ENCODE peak calls at places on chromosome 3, in five cellular contexts. G is breast epithelium, T is SK-N-SH, U is H1, C is GM12878. X is an unnamed sample.

GRCh38 chr3:124064050-124064449 is 72.1 kb upstream of the ROPN1 start:
- DNase-seq in T (peak; percentile 42), U (no peak), C (no peak), G (no peak), X (no peak)

GRCh38 chr3:72505539-72506430 is 342.5 kb downstream of the SHQ1 start:
- DNase-seq in T (no peak), G (no peak), U (no peak), C (no peak), X (no peak)

GRCh38 chr3:134080761-134081160 is 51.0 kb upstream of the SLCO2A1 start:
- DNase-seq in G (no peak), U (no peak), T (no peak), C (no peak), X (no peak)

GRCh38 chr3:10187295-10187876 is 22.7 kb downstream of the IRAK2 start:
- DNase-seq in T (no peak), G (no peak), C (no peak), U (no peak), X (no peak)

GRCh38 chr3:101695779-101696372 is 9.4 kb upstream of the RPL24 start:
- DNase-seq in T (peak; percentile 33), C (no peak), U (no peak), G (no peak), X (no peak)

GRCh38 chr3:169026543-169027181 is 636.9 kb downstream of the MECOM start:
- DNase-seq in T (no peak), C (no peak), G (no peak), U (no peak), X (no peak)

GRCh38 chr3:2765002-2765579 is 345.1 kb downstream of the IL5RA start:
- DNase-seq in C (no peak), T (peak; percentile 53), G (no peak), U (no peak), X (no peak)

GRCh38 chr3:194758716-194759115 is 73.0 kb downstream of the FAM43A start:
- DNase-seq in G (no peak), T (no peak), C (no peak), U (no peak), X (no peak)

GRCh38 chr3:189573004-189573403 is 58.2 kb upstream of the TP63 start:
- DNase-seq in U (no peak), C (peak; percentile 39), G (no peak), T (no peak), X (no peak)

GRCh38 chr3:13550257-13550693 is 1.4 kb downstream of the FBLN2 start:
- DNase-seq in T (no peak), C (no peak), G (no peak), U (no peak), X (no peak)

GRCh38 chr3:30692498-30693130 is 86.2 kb downstream of the TGFBR2 start:
- DNase-seq in U (no peak), G (no peak), C (no peak), T (no peak), X (no peak)
- H3K27ac ChIP-seq in U (no peak overlapping the region), G (no peak overlapping the region), C (no peak overlapping the region), T (no peak overlapping the region), X (peak overlapping the region; percentile 78)

DNA sequence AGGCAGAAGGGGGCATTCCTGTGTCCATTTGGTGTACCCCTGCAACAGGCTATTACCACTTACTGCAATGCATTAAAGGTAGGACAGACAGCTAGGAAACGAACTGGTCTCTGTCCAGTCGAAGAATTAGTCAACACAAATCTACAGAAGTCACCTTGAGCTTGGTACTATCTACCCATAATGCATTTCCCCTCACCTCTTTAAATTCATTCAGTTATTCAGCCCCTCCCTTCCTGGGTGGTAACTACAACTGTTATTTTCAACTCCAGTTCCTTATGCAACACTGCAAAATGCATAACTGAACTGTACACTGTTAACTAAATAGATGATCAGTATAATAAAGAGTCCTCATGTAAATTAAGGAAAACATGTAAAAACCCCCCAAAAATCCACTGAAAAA is 77.6 kb downstream of the MAGI1 start:
- DNase-seq in C (no peak), T (no peak), G (no peak), U (no peak), X (no peak)
- H3K4me1 ChIP-seq in C (no peaks in the 10 kb centered on the region), T (no peaks in the 10 kb centered on the region), G (no peaks in the 10 kb centered on the region), U (peaks cover 4% of the 10 kb centered on the region), X (no peaks in the 10 kb centered on the region)

GRCh38 chr3:78645628-78646310 is 1122.0 kb downstream of the ROBO1 start:
- DNase-seq in G (no peak), T (peak; percentile 36), C (peak; percentile 39), U (peak; percentile 23), X (no peak)
- TF ChIP-seq POLR2AphosphoS5 in G (no peak), T (no peak), C (no peak), U (no peak), X (no peak)

GRCh38 chr3:11238880-11239279 is 33.3 kb upstream of the ATG7 start:
- DNase-seq in G (no peak), U (no peak), C (no peak), T (no peak), X (no peak)

GRCh38 chr3:11240496-11240895 is 31.7 kb upstream of the ATG7 start:
- DNase-seq in G (no peak), C (no peak), T (no peak), U (no peak), X (no peak)

GRCh38 chr3:11239796-11240195 is 32.4 kb upstream of the ATG7 start:
- DNase-seq in T (no peak), G (no peak), C (no peak), U (no peak), X (no peak)

GRCh38 chr3:11236588-11237461 is 35.4 kb upstream of the ATG7 start:
- DNase-seq in C (no peak), T (peak; percentile 70), G (peak; percentile 46), U (peak; percentile 39), X (no peak)

DNA sequence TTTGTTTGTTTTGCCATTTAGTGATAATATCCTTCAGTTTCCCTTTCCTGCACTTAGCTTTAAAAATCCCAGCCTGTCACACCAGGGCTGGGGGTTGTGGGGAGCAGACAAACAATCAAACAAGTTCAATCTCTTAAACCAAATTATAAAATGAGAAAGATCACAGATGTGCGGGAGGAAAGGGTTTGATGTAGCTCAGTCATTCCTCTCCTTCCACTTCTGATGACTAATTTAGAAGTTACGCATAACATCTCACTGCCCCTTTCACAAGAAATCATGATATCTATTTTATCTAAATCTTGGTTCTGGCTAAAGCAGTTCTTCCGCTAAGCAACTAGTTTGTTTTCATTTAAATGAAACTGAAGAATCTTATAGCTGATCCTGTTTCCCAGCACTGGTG is 34.1 kb upstream of the ATG7 start:
- DNase-seq in U (no peak), T (no peak), G (no peak), C (no peak), X (no peak)
- H3K27ac ChIP-seq in U (no peak overlapping the region), T (peak overlapping the region; percentile 72), G (no peak overlapping the region), C (no peak overlapping the region), X (no peak overlapping the region)

GRCh38 chr3:114867359-114867758 is 279.7 kb downstream of the ZBTB20 start:
- DNase-seq in T (no peak), C (no peak), G (no peak), U (no peak), X (no peak)
- H3K4me1 ChIP-seq in T (no peaks in the 10 kb centered on the region), C (no peaks in the 10 kb centered on the region), G (peaks cover 7% of the 10 kb centered on the region), U (no peaks in the 10 kb centered on the region), X (peaks cover 15% of the 10 kb centered on the region)

DNA sequence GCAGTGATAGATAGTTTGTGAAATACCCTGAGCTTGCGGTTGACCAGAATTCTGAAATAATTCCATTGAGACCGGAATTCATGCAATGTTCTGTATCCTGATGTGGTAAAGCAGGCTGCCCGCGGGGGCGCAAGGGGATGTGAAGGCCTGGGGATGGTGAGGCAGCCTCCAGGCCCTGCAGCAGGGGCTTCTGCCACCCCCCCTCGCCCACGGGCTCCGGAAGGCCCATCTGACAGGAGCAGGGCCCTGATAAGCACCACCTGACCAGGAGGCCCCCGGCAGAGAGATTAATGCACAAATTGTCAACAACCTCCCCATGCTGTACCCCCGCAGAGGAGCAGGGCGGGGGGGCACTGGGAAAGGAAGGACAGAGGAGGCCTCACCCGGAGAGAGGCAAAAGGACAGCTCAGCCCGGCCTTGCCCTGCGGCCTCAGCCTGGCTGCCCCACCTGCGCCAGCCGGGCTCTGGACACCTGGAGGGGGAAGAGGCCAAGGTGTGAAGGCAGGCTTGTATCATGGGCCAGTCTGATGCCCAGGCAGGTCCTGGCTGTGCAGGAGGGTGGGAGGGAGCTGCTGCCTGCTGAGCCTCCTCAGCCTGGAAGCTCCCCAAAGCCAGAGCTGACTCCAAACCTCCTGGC is 46.7 kb downstream of the RPN1 start:
- DNase-seq in T (no peak), G (no peak), C (no peak), U (no peak), X (no peak)
- TF ChIP-seq POLR2AphosphoS5 in T (no peak), G (no peak), C (no peak), U (no peak), X (no peak)

GRCh38 chr3:183636221-183637105 is 1.0 kb downstream of the KLHL24 start:
- DNase-seq in G (peak; percentile 95), U (peak; percentile 93), C (peak; percentile 75), T (peak; percentile 92), X (peak; percentile 98)

GRCh38 chr3:183637106-183637486 is 1.7 kb downstream of the KLHL24 start:
- DNase-seq in T (no peak), C (no peak), U (no peak), G (no peak), X (no peak)

GRCh38 chr3:183635107-183635430 is 354 bp upstream of the KLHL24 start:
- DNase-seq in U (no peak), C (no peak), T (no peak), G (no peak), X (no peak)

GRCh38 chr3:183635431-183636220 is at the start of gene KLHL24:
- DNase-seq in C (peak; percentile 60), G (peak; percentile 93), T (peak; percentile 92), U (peak; percentile 64), X (peak; percentile 96)

DNA sequence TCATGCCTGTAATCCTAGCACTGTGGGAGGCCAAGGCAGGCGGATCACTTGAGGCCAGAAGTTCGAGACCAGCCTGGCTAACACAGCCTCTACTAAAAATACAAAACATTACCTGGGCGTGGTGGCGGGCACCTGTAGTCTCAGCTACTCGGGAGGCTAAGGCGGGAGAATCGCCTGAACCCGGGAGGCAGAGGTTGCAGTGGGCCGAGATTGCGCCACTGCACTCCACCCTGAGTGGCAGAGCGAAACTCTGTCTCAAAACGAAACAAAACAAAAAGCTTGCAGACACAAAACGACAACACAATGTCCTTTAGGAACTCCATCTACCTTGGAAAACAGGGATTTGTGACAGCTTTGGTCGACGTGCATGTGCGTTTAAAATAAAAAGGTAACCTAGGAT is 716 bp upstream of the KLHL24 start:
- DNase-seq in T (no peak), U (no peak), C (no peak), G (no peak), X (no peak)
- H3K27ac ChIP-seq in T (no peak overlapping the region), U (no peak overlapping the region), C (no peak overlapping the region), G (peak overlapping the region; percentile 100), X (peak overlapping the region; percentile 95)

DNA sequence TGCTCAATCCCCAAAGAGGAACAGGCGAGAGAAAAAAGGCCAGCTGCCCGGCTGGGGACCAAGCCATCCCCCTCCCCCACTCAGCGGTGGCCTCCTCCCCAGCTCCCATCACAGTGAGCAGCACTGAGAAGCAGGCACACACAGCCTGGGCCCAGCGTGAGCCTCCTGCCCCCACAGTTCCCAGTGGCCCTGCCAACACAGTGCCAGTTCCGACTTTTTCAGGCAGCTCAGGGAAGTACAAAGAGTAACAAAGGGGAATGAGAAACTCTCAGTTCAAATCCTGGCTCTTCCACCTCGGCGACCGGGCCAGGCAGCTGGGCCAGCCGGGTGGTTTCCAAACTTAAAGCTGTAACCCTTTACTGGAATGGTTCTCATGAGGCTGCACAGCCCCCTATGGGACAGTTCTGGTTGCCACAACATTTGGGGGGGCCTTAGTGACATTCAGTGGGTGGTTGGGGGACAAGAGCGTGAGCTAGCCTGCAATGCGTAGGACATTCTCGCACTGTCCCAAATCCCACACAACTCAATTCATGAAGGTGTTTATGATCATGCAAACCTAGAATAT is 18.4 kb downstream of the TNK2 start:
- DNase-seq in T (no peak), G (no peak), U (no peak), C (no peak), X (no peak)
- H3K4me1 ChIP-seq in T (peaks cover 31% of the 10 kb centered on the region), G (peaks cover 21% of the 10 kb centered on the region), U (peaks cover 34% of the 10 kb centered on the region), C (peaks cover 4% of the 10 kb centered on the region), X (peaks cover 59% of the 10 kb centered on the region)

X was measured in sigmoid colon.